ENCODE peak calls at places on chromosomes 13 and 19, in seven cellular contexts. Q, Z, G, F, D, L and E are unnamed samples.

GRCh38 chr13:57704031-57704430 is 72.5 kb downstream of the PCDH17 start:
- DNase-seq in Q (no peak), Z (no peak), G (no peak), F (no peak), D (no peak), L (no peak), E (no peak)

GRCh38 chr19:21912654-21913053 is 76.7 kb upstream of the ZNF43 start:
- DNase-seq in Q (no peak), Z (peak), G (no peak), F (no peak), D (no peak), L (no peak), E (no peak)

GRCh38 chr19:42396248-42396541 is 6.1 kb upstream of the CNFN start:
- DNase-seq in Q (no peak), Z (peak), G (no peak), F (no peak), D (no peak), L (no peak), E (no peak)

GRCh38 chr19:4369888-4370260 is 26.5 kb downstream of the MPND start:
- DNase-seq in Q (peak), Z (peak), G (no peak), F (no peak), D (peak), L (peak), E (no peak)

GRCh38 chr19:6209233-6209632 is 70.5 kb downstream of the MLLT1 start:
- DNase-seq in Q (no peak), Z (no peak), G (no peak), F (no peak), D (no peak), L (peak), E (no peak)

GRCh38 chr13:41650706-41651105 is 193.4 kb downstream of the RGCC start:
- DNase-seq in Q (no peak), Z (no peak), G (no peak), F (no peak), D (no peak), L (no peak), E (no peak)

GRCh38 chr13:95455782-95456181 is 96.7 kb upstream of the CLDN10 start:
- DNase-seq in Q (no peak), Z (no peak), G (no peak), F (no peak), D (no peak), L (no peak), E (no peak)

GRCh38 chr19:34254552-34255432 is at the start of gene GARRE1:
- DNase-seq in Q (peak), Z (peak), G (no peak), F (no peak), D (peak), L (peak), E (peak)

GRCh38 chr13:99439850-99440604 is 61.2 kb upstream of the TM9SF2 start:
- DNase-seq in Q (no peak), Z (no peak), G (peak), F (no peak), D (no peak), L (no peak), E (no peak)

GRCh38 chr13:93260591-93260990 is 34.0 kb downstream of the GPC6 start:
- DNase-seq in Q (peak), Z (no peak), G (peak), F (peak), D (no peak), L (no peak), E (no peak)

GRCh38 chr13:106314417-106314816 is 221.0 kb downstream of the EFNB2 start:
- DNase-seq in Q (no peak), Z (peak), G (no peak), F (no peak), D (no peak), L (peak), E (no peak)

GRCh38 chr13:55410398-55411330 is 1730.1 kb upstream of the PRR20A start:
- DNase-seq in Q (no peak), Z (no peak), G (no peak), F (no peak), D (no peak), L (peak), E (no peak)

GRCh38 chr19:30450945-30451344 is 78.8 kb downstream of the ZNF536 start:
- DNase-seq in Q (no peak), Z (no peak), G (no peak), F (no peak), D (no peak), L (no peak), E (no peak)

GRCh38 chr19:45716314-45717130 is 14.2 kb downstream of the FBXO46 start:
- DNase-seq in Q (peak), Z (peak), G (peak), F (no peak), D (peak), L (peak), E (peak)

GRCh38 chr13:101942038-101942437 is 459.8 kb downstream of the FGF14 start:
- DNase-seq in Q (peak), Z (peak), G (peak), F (no peak), D (no peak), L (peak), E (peak)

GRCh38 chr13:24502567-24503375 is 9.8 kb downstream of the PARP4 start:
- DNase-seq in Q (peak), Z (no peak), G (peak), F (peak), D (peak), L (peak), E (peak)

GRCh38 chr19:4347521-4347920 is 4.2 kb downstream of the MPND start:
- DNase-seq in Q (no peak), Z (no peak), G (no peak), F (no peak), D (no peak), L (no peak), E (no peak)

GRCh38 chr19:29380581-29380980 is 145.2 kb upstream of the VSTM2B start:
- DNase-seq in Q (no peak), Z (no peak), G (no peak), F (no peak), D (no peak), L (peak), E (no peak)

GRCh38 chr19:33469171-33470039 is 52.2 kb downstream of the PEPD start:
- DNase-seq in Q (no peak), Z (no peak), G (no peak), F (no peak), D (no peak), L (peak), E (no peak)

GRCh38 chr19:39083983-39084731 is at the start of gene ACP7:
- DNase-seq in Q (no peak), Z (peak), G (peak), F (no peak), D (peak), L (peak), E (no peak)

GRCh38 chr19:35585844-35586243 is at the start of gene PMIS2:
- DNase-seq in Q (peak), Z (peak), G (no peak), F (no peak), D (no peak), L (peak), E (no peak)

GRCh38 chr13:39803156-39803555 is 147.7 kb downstream of the COG6 start:
- DNase-seq in Q (no peak), Z (no peak), G (no peak), F (no peak), D (peak), L (no peak), E (no peak)

GRCh38 chr13:65064967-65065366 is 2165.2 kb downstream of the PCDH9 start:
- DNase-seq in Q (no peak), Z (no peak), G (no peak), F (no peak), D (no peak), L (no peak), E (no peak)

GRCh38 chr13:42981317-42981716 is 10.7 kb downstream of the EPSTI1 start:
- DNase-seq in Q (no peak), Z (no peak), G (no peak), F (peak), D (no peak), L (no peak), E (peak)

GRCh38 chr19:45137179-45137761 is 23.5 kb downstream of the NKPD1 start:
- DNase-seq in Q (no peak), Z (no peak), G (no peak), F (no peak), D (no peak), L (no peak), E (peak)

GRCh38 chr13:96817336-96817941 is 176.8 kb downstream of the OXGR1 start:
- DNase-seq in Q (peak), Z (peak), G (peak), F (no peak), D (no peak), L (no peak), E (peak)

GRCh38 chr13:59906413-59907027 is 257.2 kb downstream of the DIAPH3 start:
- DNase-seq in Q (peak), Z (peak), G (peak), F (peak), D (no peak), L (no peak), E (peak)

GRCh38 chr19:4972509-4973230 is 3.8 kb downstream of the KDM4B start:
- DNase-seq in Q (peak), Z (no peak), G (peak), F (peak), D (peak), L (no peak), E (peak)

GRCh38 chr13:84951128-84951527 is 848.1 kb downstream of the SLITRK6 start:
- DNase-seq in Q (no peak), Z (no peak), G (peak), F (no peak), D (no peak), L (no peak), E (no peak)

GRCh38 chr19:1634242-1634937 is 18.0 kb downstream of the TCF3 start:
- DNase-seq in Q (no peak), Z (no peak), G (no peak), F (no peak), D (no peak), L (no peak), E (no peak)

GRCh38 chr19:2536461-2536860 is 60.5 kb downstream of the GADD45B start:
- DNase-seq in Q (peak), Z (no peak), G (no peak), F (no peak), D (no peak), L (no peak), E (no peak)

GRCh38 chr19:10182847-10183246 is 11.9 kb downstream of the DNMT1 start:
- DNase-seq in Q (no peak), Z (no peak), G (no peak), F (no peak), D (no peak), L (no peak), E (no peak)

GRCh38 chr19:12796146-12797071 is 5.1 kb downstream of the JUNB start:
- DNase-seq in Q (peak), Z (peak), G (peak), F (peak), D (peak), L (peak), E (peak)

GRCh38 chr13:112996671-112997091 is 27.7 kb downstream of the MCF2L start:
- DNase-seq in Q (no peak), Z (no peak), G (no peak), F (no peak), D (no peak), L (no peak), E (no peak)

GRCh38 chr13:44726214-44726613 is 150.1 kb upstream of the TSC22D1 start:
- DNase-seq in Q (peak), Z (no peak), G (no peak), F (peak), D (no peak), L (no peak), E (peak)

GRCh38 chr13:99144306-99144705 is 56.3 kb upstream of the UBAC2 start:
- DNase-seq in Q (no peak), Z (no peak), G (no peak), F (no peak), D (no peak), L (no peak), E (no peak)

DNA sequence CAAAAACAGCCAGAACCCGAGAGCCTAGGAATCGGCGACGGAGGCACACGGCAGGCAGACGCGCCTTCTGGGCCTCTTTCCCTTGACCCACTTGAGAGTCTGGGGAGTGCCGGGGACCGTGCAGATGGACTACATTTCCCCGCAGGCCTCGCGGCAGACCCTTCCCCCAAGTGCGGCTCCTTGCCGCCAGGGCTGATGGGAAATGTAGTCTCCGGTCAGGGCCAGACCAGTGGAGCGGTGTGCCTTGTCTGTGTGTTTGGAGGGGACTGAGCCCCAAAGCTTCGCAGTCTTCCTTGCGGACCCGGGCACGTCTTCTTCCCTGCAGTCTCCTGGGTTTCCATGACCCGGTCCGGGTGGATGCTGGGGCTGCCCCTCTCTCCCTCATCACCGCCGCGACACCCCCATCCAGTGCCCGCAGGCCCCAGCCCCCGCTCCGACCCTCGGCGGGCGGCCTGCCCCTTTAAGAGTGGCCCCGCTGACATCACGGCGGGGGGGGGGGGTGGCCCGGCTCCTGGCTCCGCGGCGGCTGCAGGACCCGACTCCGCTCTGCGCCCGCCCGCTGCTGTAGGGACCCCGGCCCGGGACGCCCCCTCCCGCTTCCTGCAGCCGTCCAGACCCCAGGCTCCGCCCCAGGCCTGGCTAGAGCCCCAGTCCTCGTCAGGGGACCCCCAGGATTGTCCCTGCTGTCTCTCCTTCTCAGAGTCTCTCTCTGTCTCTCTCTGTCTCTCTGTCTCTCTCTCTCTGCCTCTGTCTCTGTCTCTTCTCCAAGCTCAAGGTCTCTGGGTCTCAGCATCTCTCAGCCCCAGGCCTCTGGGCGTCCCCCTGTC is 759 bp upstream of the CACNG7 start:
- DNase-seq in Q (peak), Z (peak), G (peak), F (peak), D (peak), L (peak), E (peak)
- H3K4me3 ChIP-seq in Q (no peak), Z (peak), G (no peak), F (peak), D (no peak), L (no peak), E (peak)

DNA sequence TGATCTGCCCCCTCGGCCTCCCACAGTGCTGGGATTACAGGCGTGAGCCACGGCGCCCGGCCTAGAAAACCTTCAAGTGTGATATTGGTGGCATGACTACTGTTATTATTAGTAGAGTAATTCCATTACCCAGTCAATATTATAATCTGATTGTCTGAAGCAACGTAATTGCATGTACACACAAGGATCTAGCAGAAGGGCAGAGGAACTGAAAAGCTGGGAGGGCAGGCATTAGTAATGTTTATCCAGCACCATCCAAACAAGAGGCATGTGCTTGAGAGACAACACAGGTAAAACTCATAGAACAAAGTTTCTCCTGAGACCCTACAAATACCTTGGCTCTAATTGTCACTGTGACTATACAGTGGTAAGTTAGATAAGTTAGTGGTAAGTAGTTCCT is 56.2 kb upstream of the ITM2B start:
- DNase-seq in Q (no peak), Z (no peak), G (no peak), F (no peak), D (no peak), L (no peak), E (no peak)
- H3K4me3 ChIP-seq in Q (no peak), Z (no peak), G (no peak), F (no peak), D (no peak), L (no peak), E (no peak)

GRCh38 chr13:74145249-74145970 is 11.2 kb upstream of the KLF12 start:
- DNase-seq in Q (peak), Z (no peak), G (no peak), F (peak), D (no peak), L (no peak), E (peak)
- H3K4me3 ChIP-seq in Q (no peak), Z (no peak), G (no peak), F (no peak), D (no peak), L (no peak), E (no peak)

DNA sequence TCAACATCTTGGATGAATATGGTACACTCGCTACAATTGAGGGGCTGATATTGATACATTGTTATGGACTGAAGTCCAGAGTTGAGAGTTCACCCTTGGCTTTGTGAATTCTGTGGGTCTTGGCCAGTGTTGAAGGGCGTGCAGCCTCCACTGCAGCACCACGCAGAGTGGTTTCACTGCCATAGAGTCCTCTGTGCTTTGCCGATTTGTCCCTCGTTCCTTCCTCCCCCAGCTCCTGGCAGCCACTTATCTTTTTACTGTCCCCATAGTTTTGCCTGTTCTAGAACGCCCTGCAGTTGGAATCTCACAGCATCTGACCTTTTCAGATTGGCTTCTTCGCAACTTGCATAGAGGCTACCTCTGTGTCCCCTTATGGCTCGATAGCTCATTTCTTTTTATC is 57.3 kb upstream of the IRS2 start:
- DNase-seq in Q (no peak), Z (no peak), G (no peak), F (no peak), D (no peak), L (no peak), E (no peak)
- H3K4me3 ChIP-seq in Q (no peak), Z (no peak), G (no peak), F (no peak), D (no peak), L (no peak), E (no peak)

GRCh38 chr13:29607465-29607864 is 12.0 kb upstream of the SLC7A1 start:
- DNase-seq in Q (no peak), Z (no peak), G (no peak), F (no peak), D (no peak), L (no peak), E (no peak)

GRCh38 chr13:29605860-29606526 is 10.5 kb upstream of the SLC7A1 start:
- DNase-seq in Q (no peak), Z (no peak), G (no peak), F (no peak), D (no peak), L (no peak), E (no peak)
- H3K4me3 ChIP-seq in Q (no peak), Z (no peak), G (no peak), F (no peak), D (no peak), L (no peak), E (no peak)

GRCh38 chr13:91134773-91135124 is 212.7 kb upstream of the MIR17HG start:
- DNase-seq in Q (no peak), Z (no peak), G (no peak), F (no peak), D (no peak), L (no peak), E (no peak)

GRCh38 chr13:91133941-91134772 is 213.3 kb upstream of the MIR17HG start:
- DNase-seq in Q (peak), Z (peak), G (peak), F (peak), D (peak), L (peak), E (peak)

GRCh38 chr13:91136806-91137205 is 210.7 kb upstream of the MIR17HG start:
- DNase-seq in Q (no peak), Z (no peak), G (no peak), F (no peak), D (no peak), L (no peak), E (no peak)

GRCh38 chr13:91135376-91135775 is 212.1 kb upstream of the MIR17HG start:
- DNase-seq in Q (no peak), Z (no peak), G (no peak), F (no peak), D (no peak), L (no peak), E (no peak)

DNA sequence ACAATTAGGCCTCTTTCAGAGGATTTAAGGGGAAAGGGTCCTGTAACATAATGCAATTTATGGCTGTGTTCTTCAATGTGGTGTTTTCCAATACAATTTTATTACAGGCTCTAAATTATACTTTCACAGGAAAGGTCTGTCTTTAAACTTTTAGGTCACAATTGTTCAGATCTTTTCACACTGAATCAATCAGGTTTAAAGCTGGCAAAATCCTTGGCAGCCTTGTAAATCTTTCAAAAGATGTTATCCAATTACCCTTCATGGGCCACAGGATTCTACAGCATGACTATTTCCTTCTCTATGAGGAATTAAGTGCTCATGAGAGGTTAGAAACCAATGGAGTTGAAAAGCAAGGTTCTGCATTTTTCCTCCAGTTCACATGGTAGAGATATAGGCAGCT is 211.5 kb upstream of the MIR17HG start:
- DNase-seq in Q (no peak), Z (no peak), G (no peak), F (no peak), D (no peak), L (no peak), E (no peak)
- H3K4me3 ChIP-seq in Q (no peak), Z (no peak), G (no peak), F (no peak), D (no peak), L (no peak), E (no peak)

DNA sequence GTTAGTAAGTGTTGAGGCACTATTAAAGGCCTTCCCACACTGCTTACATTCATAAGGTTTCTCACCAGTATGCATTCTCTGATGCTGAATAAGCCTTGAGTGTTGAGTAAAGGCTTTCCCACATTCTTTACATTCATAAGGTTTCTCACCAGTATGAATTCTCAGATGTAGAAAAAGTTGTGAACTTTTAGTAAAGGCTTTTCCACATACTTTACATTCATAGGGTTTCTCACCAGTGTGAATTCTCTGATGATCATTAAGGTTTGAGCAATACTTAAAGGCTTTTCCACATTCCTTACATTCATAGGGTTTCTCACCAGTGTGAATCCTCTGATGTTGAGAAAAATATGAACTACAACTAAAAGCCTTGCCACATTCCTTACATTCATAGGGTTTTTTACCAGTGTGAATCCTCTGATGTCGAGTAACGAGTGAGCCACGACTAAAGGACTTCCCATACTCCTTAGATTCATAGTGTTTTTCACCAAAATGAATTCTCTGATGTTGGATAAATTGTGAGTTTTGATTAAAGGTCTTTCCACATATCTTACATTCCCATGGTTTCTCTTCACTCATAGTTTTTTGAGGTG is 24.2 kb downstream of the ZNF829 start:
- DNase-seq in Q (peak), Z (peak), G (no peak), F (no peak), D (no peak), L (no peak), E (peak)
- H3K4me3 ChIP-seq in Q (no peak), Z (no peak), G (no peak), F (no peak), D (no peak), L (peak), E (no peak)

GRCh38 chr19:17468302-17469091 is 1.8 kb upstream of the SLC27A1 start:
- DNase-seq in Q (peak), Z (peak), G (no peak), F (peak), D (no peak), L (peak), E (no peak)
- H3K4me3 ChIP-seq in Q (peak), Z (peak), G (peak), F (peak), D (peak), L (peak), E (peak)

GRCh38 chr13:46183018-46183940 is 1.3 kb upstream of the LCP1 start:
- DNase-seq in Q (no peak), Z (no peak), G (no peak), F (no peak), D (no peak), L (no peak), E (no peak)
- H3K4me3 ChIP-seq in Q (no peak), Z (no peak), G (peak), F (no peak), D (peak), L (no peak), E (no peak)